ENCODE peak calls at places on chromosomes 3 and 15, in ten cellular contexts. M is fibroblast of pulmonary artery; U is fibroblast of the conjunctiva; V is effector CD4-positive, alpha-beta T cell; Y is ACHN; J is cerebellum; T is NCI-H510A treated with DMSO at 0.1 percent for 48 hours; C is cardiac muscle cell; X is HEK293T; L is GM03348. S is an unnamed sample.

GRCh38 chr3:149576071-149576564 is 81.7 kb downstream of the WWTR1 start:
- DNase-seq in M (peak; percentile 99), U (peak; percentile 88), V (no peak), Y (peak; percentile 83), J (no peak), T (peak; percentile 53), C (peak; percentile 98), X (peak; percentile 11), L (peak; percentile 83), S (no peak)

GRCh38 chr15:39934415-39935044 is 615 bp downstream of the EIF2AK4 start:
- DNase-seq in M (peak; percentile 29), U (no peak), V (no peak), Y (peak; percentile 47), J (no peak), T (no peak), C (no peak), X (no peak), L (peak; percentile 11), S (no peak)

GRCh38 chr3:126166009-126166408 is 14.4 kb downstream of the ALDH1L1 start:
- DNase-seq in M (no peak), U (no peak), V (no peak), Y (no peak), J (no peak), T (no peak), C (no peak), X (no peak), L (no peak), S (no peak)

GRCh38 chr15:55873024-55873745 is 120.2 kb downstream of the NEDD4 start:
- DNase-seq in M (peak; percentile 73), U (no peak), V (no peak), Y (no peak), J (no peak), T (no peak), C (peak; percentile 49), X (no peak), L (no peak), S (no peak)

GRCh38 chr3:184337315-184337714 is at the start of gene FAM131A:
- DNase-seq in M (peak; percentile 38), U (no peak), V (no peak), Y (no peak), J (peak; percentile 81), T (no peak), C (peak; percentile 49), X (no peak), L (peak; percentile 60), S (no peak)

GRCh38 chr15:59896652-59897051 is 107.5 kb upstream of the FOXB1 start:
- DNase-seq in M (no peak), U (no peak), V (no peak), Y (no peak), J (no peak), T (peak; percentile 10), C (no peak), X (no peak), L (no peak), S (no peak)

GRCh38 chr15:55254916-55255679 is 34.5 kb downstream of the RAB27A start:
- DNase-seq in M (no peak), U (no peak), V (no peak), Y (no peak), J (no peak), T (no peak), C (no peak), X (no peak), L (no peak), S (no peak)

GRCh38 chr3:131795382-131796085 is 239.3 kb downstream of the CPNE4 start:
- DNase-seq in M (peak; percentile 28), U (no peak), V (no peak), Y (no peak), J (no peak), T (peak; percentile 32), C (peak; percentile 64), X (no peak), L (no peak), S (no peak)

GRCh38 chr3:15319575-15319974 is 12.8 kb downstream of the SH3BP5 start:
- DNase-seq in M (peak; percentile 63), U (no peak), V (no peak), Y (no peak), J (no peak), T (peak; percentile 80), C (peak; percentile 61), X (no peak), L (peak; percentile 46), S (no peak)

GRCh38 chr3:72482589-72483249 is 365.5 kb downstream of the SHQ1 start:
- DNase-seq in M (peak; percentile 78), U (peak; percentile 62), V (peak; percentile 17), Y (peak; percentile 80), J (no peak), T (no peak), C (peak; percentile 81), X (peak; percentile 35), L (peak; percentile 76), S (peak; percentile 16)

GRCh38 chr3:45154641-45155147 is 8.5 kb upstream of the CDCP1 start:
- DNase-seq in M (peak; percentile 28), U (no peak), V (no peak), Y (no peak), J (no peak), T (no peak), C (no peak), X (no peak), L (no peak), S (no peak)

GRCh38 chr3:114356084-114357009 is 62.5 kb downstream of the TIGIT start:
- DNase-seq in M (no peak), U (no peak), V (no peak), Y (no peak), J (no peak), T (no peak), C (no peak), X (no peak), L (no peak), S (no peak)

GRCh38 chr3:188914556-188914955 is 257.2 kb upstream of the TPRG1 start:
- DNase-seq in M (peak; percentile 70), U (no peak), V (no peak), Y (no peak), J (no peak), T (no peak), C (peak; percentile 41), X (no peak), L (no peak), S (no peak)

GRCh38 chr3:37052860-37053259 is 59.5 kb downstream of the MLH1 start:
- DNase-seq in M (no peak), U (no peak), V (no peak), Y (no peak), J (no peak), T (no peak), C (no peak), X (no peak), L (no peak), S (no peak)

GRCh38 chr3:19183572-19183971 is 35.3 kb downstream of the KCNH8 start:
- DNase-seq in M (no peak), U (no peak), V (no peak), Y (no peak), J (no peak), T (no peak), C (no peak), X (no peak), L (no peak), S (no peak)

GRCh38 chr3:55373413-55373812 is 113.7 kb downstream of the WNT5A start:
- DNase-seq in M (no peak), U (no peak), V (no peak), Y (no peak), J (no peak), T (no peak), C (no peak), X (no peak), L (no peak), S (no peak)

GRCh38 chr3:126389112-126389791 is 5.5 kb upstream of the CFAP100 start:
- DNase-seq in M (peak; percentile 88), U (peak; percentile 72), V (no peak), Y (peak; percentile 72), J (peak; percentile 80), T (peak; percentile 6), C (peak; percentile 94), X (peak; percentile 85), L (peak; percentile 95), S (peak; percentile 92)

GRCh38 chr3:192915724-192916123 is 1.9 kb downstream of the MB21D2 start:
- DNase-seq in M (peak; percentile 26), U (no peak), V (no peak), Y (no peak), J (no peak), T (no peak), C (no peak), X (no peak), L (no peak), S (no peak)

GRCh38 chr3:73284432-73284831 is 223.0 kb downstream of the EBLN2 start:
- DNase-seq in M (no peak), U (no peak), V (no peak), Y (no peak), J (no peak), T (no peak), C (no peak), X (no peak), L (no peak), S (no peak)

GRCh38 chr3:101066776-101067175 is 73.6 kb upstream of the ABI3BP start:
- DNase-seq in M (peak; percentile 46), U (no peak), V (no peak), Y (peak; percentile 5), J (no peak), T (no peak), C (peak; percentile 24), X (no peak), L (peak; percentile 22), S (no peak)

GRCh38 chr3:188465311-188465710 is 311.4 kb downstream of the LPP start:
- DNase-seq in M (no peak), U (no peak), V (no peak), Y (no peak), J (no peak), T (no peak), C (no peak), X (no peak), L (no peak), S (no peak)

GRCh38 chr3:181859518-181859917 is 147.8 kb downstream of the SOX2 start:
- DNase-seq in M (no peak), U (no peak), V (no peak), Y (no peak), J (no peak), T (no peak), C (no peak), X (no peak), L (no peak), S (no peak)

GRCh38 chr3:143480306-143480852 is 360.8 kb downstream of the CHST2 start:
- DNase-seq in M (peak; percentile 21), U (no peak), V (no peak), Y (peak; percentile 89), J (no peak), T (no peak), C (peak; percentile 36), X (no peak), L (no peak), S (no peak)

GRCh38 chr3:13544951-13545651 is 3.8 kb upstream of the FBLN2 start:
- DNase-seq in M (no peak), U (no peak), V (no peak), Y (no peak), J (no peak), T (no peak), C (no peak), X (no peak), L (no peak), S (no peak)

GRCh38 chr15:25185791-25186190 is 231.0 kb downstream of the SNRPN start:
- DNase-seq in M (no peak), U (no peak), V (no peak), Y (no peak), J (no peak), T (no peak), C (no peak), X (no peak), L (no peak), S (no peak)

GRCh38 chr15:92714457-92715401 is 59.2 kb upstream of the FAM174B start:
- DNase-seq in M (peak; percentile 74), U (no peak), V (peak; percentile 61), Y (peak; percentile 63), J (peak; percentile 72), T (peak; percentile 71), C (peak; percentile 84), X (peak; percentile 82), L (peak; percentile 89), S (peak; percentile 85)

GRCh38 chr3:69214241-69214640 is 91.8 kb upstream of the LMOD3 start:
- DNase-seq in M (no peak), U (no peak), V (no peak), Y (no peak), J (no peak), T (no peak), C (no peak), X (no peak), L (no peak), S (no peak)

GRCh38 chr15:52013151-52013791 is 5.7 kb upstream of the MAPK6 start:
- DNase-seq in M (peak; percentile 56), U (no peak), V (no peak), Y (peak; percentile 25), J (no peak), T (no peak), C (peak; percentile 38), X (no peak), L (peak; percentile 32), S (no peak)